ENCODE peak calls at places on chromosomes 4 and X, in five cellular contexts. R is Panc1, E is GM23338, I is transverse colon, C is stomach. A is an unnamed sample.

GRCh38 chr4:154506253-154506652 is 14.7 kb upstream of the DCHS2 start:
- DNase-seq in E (peak; percentile 73), R (no peak), C (no peak), I (no peak), A (no peak)

GRCh38 chr4:11685481-11685880 is 256.8 kb upstream of the HS3ST1 start:
- DNase-seq in E (no peak), R (no peak), C (no peak), I (no peak), A (no peak)

GRCh38 chr4:73021634-73022033 is 47.9 kb downstream of the COX18 start:
- DNase-seq in R (peak; percentile 17), E (peak; percentile 80), I (no peak), C (no peak), A (no peak)

GRCh38 chrX:132532097-132532496 is 43.3 kb upstream of the MBNL3 start:
- DNase-seq in E (no peak), C (no peak), R (no peak), I (no peak), A (no peak)

GRCh38 chr4:119666653-119667091 is 38.1 kb upstream of the PDE5A start:
- DNase-seq in C (no peak), I (no peak), R (no peak), E (no peak), A (no peak)

GRCh38 chr4:124640037-124640730 is 72.3 kb downstream of the ANKRD50 start:
- DNase-seq in I (no peak), C (peak; percentile 50), E (no peak), R (peak; percentile 80), A (no peak)

GRCh38 chr4:2860391-2861348 is 17.0 kb downstream of the ADD1 start:
- DNase-seq in R (no peak), E (peak; percentile 71), I (no peak), C (no peak), A (no peak)

GRCh38 chr4:150248181-150248580 is 169.9 kb downstream of the DCLK2 start:
- DNase-seq in R (no peak), E (no peak), I (no peak), C (no peak), A (no peak)

GRCh38 chr4:23373269-23373668 is 516.6 kb downstream of the PPARGC1A start:
- DNase-seq in C (peak; percentile 79), R (no peak), E (peak; percentile 33), I (peak; percentile 60), A (no peak)

GRCh38 chr4:100189820-100190642 is at the start of gene DDIT4L:
- DNase-seq in C (peak; percentile 44), I (peak; percentile 29), R (no peak), E (peak; percentile 76), A (peak; percentile 56)

GRCh38 chr4:16860506-16860905 is 37.9 kb downstream of the LDB2 start:
- DNase-seq in E (no peak), C (no peak), R (no peak), I (no peak), A (no peak)

GRCh38 chr4:48237996-48238645 is 31.5 kb downstream of the TEC start:
- DNase-seq in E (no peak), I (no peak), R (no peak), C (no peak), A (no peak)

GRCh38 chr4:105140684-105141490 is 5.8 kb upstream of the TET2 start:
- DNase-seq in R (peak; percentile 10), C (no peak), I (peak; percentile 18), E (peak; percentile 68), A (no peak)

GRCh38 chr4:94171616-94172015 is 36.0 kb upstream of the SMARCAD1 start:
- DNase-seq in R (no peak), C (no peak), E (peak; percentile 42), I (no peak), A (no peak)

GRCh38 chr4:119659576-119659975 is 31.0 kb upstream of the PDE5A start:
- DNase-seq in I (no peak), R (no peak), E (no peak), C (no peak), A (no peak)

GRCh38 chr4:70816894-70817293 is 22.8 kb downstream of the GRSF1 start:
- DNase-seq in E (no peak), C (no peak), R (no peak), I (no peak), A (no peak)

GRCh38 chrX:100647739-100648138 is 3.7 kb downstream of the SRPX2 start:
- DNase-seq in I (no peak), C (no peak), E (no peak), R (no peak), A (no peak)

GRCh38 chr4:153383131-153383530 is 38.6 kb downstream of the MND1 start:
- DNase-seq in R (no peak), C (no peak), E (no peak), I (no peak), A (no peak)

GRCh38 chr4:38455092-38455855 is 208.7 kb upstream of the KLF3 start:
- DNase-seq in R (no peak), I (no peak), E (no peak), C (no peak), A (no peak)

GRCh38 chr4:44965446-44966095 is 239.2 kb upstream of the GNPDA2 start:
- DNase-seq in R (no peak), C (no peak), E (no peak), I (no peak), A (no peak)

GRCh38 chr4:173821031-173821430 is 291.0 kb upstream of the HAND2 start:
- DNase-seq in E (no peak), C (no peak), R (no peak), I (no peak), A (no peak)

GRCh38 chr4:88828846-88829245 is 131.2 kb upstream of the NAP1L5 start:
- DNase-seq in C (no peak), I (no peak), R (no peak), E (no peak), A (no peak)

GRCh38 chr4:184906480-184907097 is 80.8 kb upstream of the ACSL1 start:
- DNase-seq in E (no peak), R (no peak), I (no peak), C (no peak), A (no peak)

GRCh38 chrX:23451266-23451665 is 116.6 kb downstream of the PTCHD1 start:
- DNase-seq in R (no peak), E (peak; percentile 1), I (no peak), C (no peak), A (no peak)

GRCh38 chrX:72002886-72003285 is 92.2 kb downstream of the NHSL2 start:
- DNase-seq in I (no peak), C (no peak), E (no peak), R (no peak), A (no peak)

DNA sequence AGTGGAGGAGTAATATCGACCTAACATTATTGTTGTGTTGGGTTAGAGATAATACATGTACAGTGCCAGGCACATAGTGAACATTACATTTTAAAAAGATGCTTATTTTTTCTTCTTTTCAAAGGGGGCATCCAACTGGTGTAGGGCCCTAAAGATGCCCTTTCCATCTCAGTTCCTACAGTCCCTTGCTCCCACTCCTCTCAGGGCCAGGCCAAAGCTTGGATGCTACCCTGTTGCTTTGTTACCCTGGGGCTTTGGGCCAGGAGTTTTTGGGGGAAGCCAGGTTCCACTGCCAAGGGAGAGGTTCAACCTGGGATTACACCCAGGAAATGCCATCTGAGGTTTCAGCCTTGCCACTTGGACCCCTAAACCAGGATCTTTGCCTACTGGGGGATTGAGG is 918 bp downstream of the IGSF1 start:
- DNase-seq in C (no peak), I (no peak), E (peak; percentile 6), R (no peak), A (no peak)
- TF ChIP-seq POLR2AphosphoS5 in C (no peak), I (no peak), E (no peak), R (no peak), A (no peak)

GRCh38 chr4:113449407-113449974 is 312.0 kb downstream of the CAMK2D start:
- DNase-seq in E (no peak), R (no peak), C (no peak), I (no peak), A (no peak)

GRCh38 chr4:113450681-113451080 is 310.9 kb downstream of the CAMK2D start:
- DNase-seq in I (no peak), C (no peak), R (no peak), E (no peak), A (no peak)

GRCh38 chr4:113455081-113455480 is 306.5 kb downstream of the CAMK2D start:
- DNase-seq in R (no peak), I (no peak), C (no peak), E (no peak), A (no peak)

GRCh38 chr4:113452152-113452551 is 309.4 kb downstream of the CAMK2D start:
- DNase-seq in I (no peak), E (no peak), C (no peak), R (no peak), A (no peak)

DNA sequence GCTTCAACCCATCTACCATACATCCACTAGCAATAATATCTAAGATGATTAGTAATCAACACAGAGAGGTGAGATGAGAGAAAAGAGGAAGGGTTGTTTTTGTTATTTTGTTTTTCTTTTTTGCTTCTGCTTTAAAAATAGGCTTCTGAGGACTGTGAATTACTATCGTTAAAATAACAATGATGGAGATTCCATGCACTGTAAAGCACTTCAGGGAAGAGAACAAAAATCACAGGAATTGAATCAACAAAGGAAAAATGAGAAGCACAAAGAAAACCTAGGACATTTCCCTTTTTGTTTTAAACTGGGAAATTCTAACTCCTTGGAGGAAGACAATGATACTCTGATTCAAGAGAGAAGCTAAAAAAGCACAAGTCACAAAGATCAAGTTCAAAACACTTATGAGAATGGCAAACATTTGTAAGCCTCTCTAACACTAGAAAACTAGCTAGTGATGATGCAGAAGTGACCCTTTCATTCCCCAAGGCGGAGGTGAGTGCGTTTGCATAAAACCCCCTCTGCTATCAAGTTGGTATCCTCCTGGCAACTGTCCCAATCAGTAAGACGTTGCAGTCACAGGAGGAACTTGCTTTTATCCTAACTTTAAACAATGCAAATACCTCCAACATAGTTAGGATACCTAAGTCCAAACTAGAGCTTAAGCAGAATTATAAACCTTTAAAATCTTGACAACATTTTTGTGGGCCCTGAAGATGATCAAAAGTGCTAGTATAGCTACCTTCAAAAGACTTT is 308.5 kb downstream of the CAMK2D start:
- DNase-seq in I (no peak), E (peak; percentile 92), R (no peak), C (no peak), A (no peak)
- TF ChIP-seq POLR2AphosphoS5 in I (no peak), E (no peak), R (no peak), C (no peak), A (no peak)

GRCh38 chr4:110886856-110887255 is 264.0 kb upstream of the PITX2 start:
- DNase-seq in C (no peak), E (no peak), R (no peak), I (no peak), A (no peak)

GRCh38 chr4:110886270-110886669 is 263.4 kb upstream of the PITX2 start:
- DNase-seq in E (no peak), C (no peak), I (no peak), R (no peak), A (no peak)
- TF ChIP-seq POLR2AphosphoS5 in E (no peak), C (no peak), I (no peak), R (no peak), A (no peak)

GRCh38 chr4:186068581-186069402 is at the start of gene TLR3:
- DNase-seq in I (no peak), R (no peak), E (no peak), C (no peak), A (no peak)
- TF ChIP-seq POLR2AphosphoS5 in I (peak; percentile 5), R (no peak), E (no peak), C (no peak), A (no peak)

GRCh38 chr4:165378763-165379631 is at the start of gene CPE:
- DNase-seq in C (peak; percentile 72), E (peak; percentile 77), I (peak; percentile 77), R (no peak), A (peak; percentile 81)
- TF ChIP-seq POLR2AphosphoS5 in C (peak; percentile 85), E (peak; percentile 19), I (peak; percentile 78), R (no peak), A (peak; percentile 78)

GRCh38 chrX:43589735-43590515 is 66.2 kb upstream of the MAOA start:
- DNase-seq in E (no peak), R (no peak), C (no peak), I (no peak), A (no peak)
- TF ChIP-seq POLR2AphosphoS5 in E (no peak), R (no peak), C (peak; percentile 39), I (no peak), A (no peak)

GRCh38 chrX:10006770-10007169 is 39.6 kb downstream of the CLDN34 start:
- DNase-seq in I (no peak), C (no peak), E (no peak), R (no peak), A (no peak)
- TF ChIP-seq POLR2AphosphoS5 in I (no peak), C (no peak), E (no peak), R (no peak), A (no peak)

A was measured in breast epithelium.